ENCODE peak calls at places on chromosome 14, in seven cellular contexts. O, P, J, A, G, Y and R are unnamed samples.

GRCh38 chr14:79369359-79370332 is 841.7 kb downstream of the DIO2 start:
- DNase-seq in A (peak; percentile 99), Y (no peak), O (no peak), J (peak; percentile 12), P (peak; percentile 35), G (no peak), R (peak; percentile 97)

GRCh38 chr14:105944632-105945610 is 418.5 kb downstream of the TMEM121 start:
- DNase-seq in Y (peak; percentile 34), G (peak; percentile 81), O (peak; percentile 80), A (no peak), P (peak; percentile 38), J (peak; percentile 60), R (no peak)

GRCh38 chr14:58258156-58258555 is 13.5 kb downstream of the PSMA3 start:
- DNase-seq in J (no peak), O (no peak), P (no peak), Y (no peak), G (no peak), A (no peak), R (no peak)

GRCh38 chr14:30355431-30355913 is 203.5 kb upstream of the G2E3 start:
- DNase-seq in O (no peak), J (no peak), A (peak; percentile 42), Y (no peak), P (no peak), G (no peak), R (no peak)

GRCh38 chr14:63862163-63862562 is 9.4 kb downstream of the SYNE2 start:
- DNase-seq in O (no peak), G (no peak), Y (no peak), J (no peak), P (no peak), A (no peak), R (no peak)

GRCh38 chr14:27730204-27730603 is 1036.4 kb upstream of the FOXG1 start:
- DNase-seq in Y (no peak), G (no peak), J (no peak), A (no peak), O (no peak), P (no peak), R (no peak)

GRCh38 chr14:102481371-102481770 is 28.2 kb downstream of the ANKRD9 start:
- DNase-seq in Y (no peak), G (no peak), O (no peak), A (no peak), P (no peak), J (no peak), R (no peak)

GRCh38 chr14:66099451-66099850 is 386.7 kb upstream of the CCDC196 start:
- DNase-seq in J (no peak), A (no peak), P (no peak), O (no peak), Y (no peak), G (no peak), R (no peak)

GRCh38 chr14:73265721-73266046 is 28.4 kb downstream of the PAPLN start:
- DNase-seq in G (no peak), A (no peak), J (no peak), O (no peak), Y (no peak), P (no peak), R (no peak)

GRCh38 chr14:74955229-74955999 is at the start of gene PGF:
- DNase-seq in J (peak; percentile 71), Y (peak; percentile 7), G (peak; percentile 88), O (peak; percentile 29), P (peak; percentile 50), A (peak; percentile 25), R (peak; percentile 70)

GRCh38 chr14:95134304-95134933 is 22.9 kb downstream of the DICER1 start:
- DNase-seq in O (no peak), A (no peak), Y (no peak), G (no peak), P (no peak), J (no peak), R (peak; percentile 80)

GRCh38 chr14:99575043-99576023 is 28.7 kb downstream of the CCDC85C start:
- DNase-seq in Y (no peak), J (peak; percentile 66), P (peak; percentile 58), G (no peak), A (peak; percentile 53), O (no peak), R (no peak)
- H3K4me1 ChIP-seq in Y (peaks cover 61% of the 10 kb centered on the region), J (peaks cover 99% of the 10 kb centered on the region), P (peaks cover 100% of the 10 kb centered on the region), G (peaks cover 89% of the 10 kb centered on the region), A (peaks cover 49% of the 10 kb centered on the region), O (no peaks in the 10 kb centered on the region), R (peaks cover 86% of the 10 kb centered on the region)

DNA sequence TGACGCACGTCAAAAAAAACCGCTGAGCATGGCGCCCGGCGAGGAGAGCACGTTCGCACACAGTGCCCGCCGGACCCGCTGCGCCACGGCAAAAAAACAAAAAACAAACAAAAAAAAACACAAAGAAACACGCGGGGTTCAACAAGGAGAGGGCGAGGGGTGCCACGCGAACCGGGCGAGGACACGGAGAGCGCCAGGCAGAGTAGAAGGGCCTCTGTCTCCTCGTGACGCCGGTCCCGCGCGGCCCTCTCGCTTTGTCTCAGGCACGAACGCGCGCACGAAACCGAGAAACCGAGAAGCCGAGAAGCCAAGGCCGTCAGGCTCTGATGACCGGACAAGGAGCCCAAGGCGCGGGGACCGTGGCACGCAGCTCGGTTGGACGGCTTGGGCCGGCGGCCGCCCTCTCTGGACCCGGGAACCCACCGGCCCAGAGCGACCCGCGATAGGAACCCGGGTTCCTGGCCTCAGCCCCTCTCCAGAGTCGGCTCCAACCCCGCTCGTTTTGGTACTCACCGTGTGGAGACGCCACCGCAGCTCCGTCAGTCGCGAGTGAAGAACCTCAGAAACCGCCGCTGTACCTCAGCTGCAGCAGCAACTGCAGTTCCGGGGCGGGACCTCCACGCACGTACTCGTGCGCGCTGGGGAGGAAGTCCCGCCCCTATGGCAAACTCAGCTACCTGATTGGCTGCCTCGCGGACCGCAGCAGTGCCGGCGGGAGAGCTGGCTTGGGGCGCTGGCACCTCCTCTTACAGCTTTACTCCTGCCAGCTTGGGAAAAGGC is at the start of the genes DDX24 and IFI27L1:
- DNase-seq in A (peak; percentile 92), Y (peak; percentile 78), J (peak; percentile 98), G (peak; percentile 98), P (peak; percentile 95), O (peak; percentile 98), R (peak; percentile 93)
- H3K4me1 ChIP-seq in A (peaks cover 11% of the 10 kb centered on the region), Y (peaks cover 9% of the 10 kb centered on the region), J (peaks cover 50% of the 10 kb centered on the region), G (peaks cover 51% of the 10 kb centered on the region), P (peaks cover 14% of the 10 kb centered on the region), O (peaks cover 38% of the 10 kb centered on the region), R (peaks cover 5% of the 10 kb centered on the region)

GRCh38 chr14:53908416-53908815 is 48.2 kb downstream of the BMP4 start:
- DNase-seq in Y (no peak), J (no peak), P (no peak), O (no peak), A (no peak), G (no peak), R (no peak)
- H3K4me1 ChIP-seq in Y (no peaks in the 10 kb centered on the region), J (no peaks in the 10 kb centered on the region), P (no peaks in the 10 kb centered on the region), O (no peaks in the 10 kb centered on the region), A (no peaks in the 10 kb centered on the region), G (no peaks in the 10 kb centered on the region), R (no peaks in the 10 kb centered on the region)

DNA sequence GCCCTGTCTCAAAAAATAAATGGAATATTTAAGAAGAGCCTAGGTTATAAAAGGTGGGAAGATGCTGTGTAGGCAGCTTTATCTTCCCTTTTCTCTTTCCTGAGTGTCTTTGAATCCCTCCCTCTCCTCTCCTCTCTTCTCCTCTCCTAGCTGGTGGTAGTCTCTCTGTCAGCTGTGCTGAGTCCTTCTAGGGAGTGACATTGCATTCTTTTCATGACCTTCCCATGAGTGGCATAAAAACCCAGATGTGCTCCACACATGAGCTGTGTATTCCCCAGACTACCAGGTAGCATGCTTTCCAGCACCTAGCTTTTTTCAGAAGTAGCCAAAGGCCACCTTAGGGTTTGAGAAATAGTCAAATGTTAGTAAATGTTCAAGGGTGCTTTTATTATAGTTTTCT is 23.6 kb downstream of the SAMD4A start:
- DNase-seq in P (no peak), O (no peak), J (no peak), Y (no peak), G (no peak), A (no peak), R (no peak)
- H3K4me1 ChIP-seq in P (peaks cover 18% of the 10 kb centered on the region), O (no peaks in the 10 kb centered on the region), J (no peaks in the 10 kb centered on the region), Y (no peaks in the 10 kb centered on the region), G (peaks cover 37% of the 10 kb centered on the region), A (peaks cover 23% of the 10 kb centered on the region), R (peaks cover 13% of the 10 kb centered on the region)

GRCh38 chr14:92519246-92520101 is 5.9 kb downstream of the RIN3 start:
- DNase-seq in O (no peak), J (no peak), A (no peak), P (no peak), G (no peak), Y (no peak), R (no peak)

GRCh38 chr14:92516344-92516965 is 2.9 kb downstream of the RIN3 start:
- DNase-seq in A (no peak), P (no peak), J (no peak), G (no peak), O (no peak), Y (no peak), R (no peak)

GRCh38 chr14:92515510-92516343 is 2.1 kb downstream of the RIN3 start:
- DNase-seq in G (no peak), Y (no peak), P (no peak), J (no peak), O (no peak), A (no peak), R (no peak)

GRCh38 chr14:92516966-92517350 is 3.4 kb downstream of the RIN3 start:
- DNase-seq in A (no peak), O (no peak), J (no peak), P (no peak), Y (no peak), G (no peak), R (no peak)

DNA sequence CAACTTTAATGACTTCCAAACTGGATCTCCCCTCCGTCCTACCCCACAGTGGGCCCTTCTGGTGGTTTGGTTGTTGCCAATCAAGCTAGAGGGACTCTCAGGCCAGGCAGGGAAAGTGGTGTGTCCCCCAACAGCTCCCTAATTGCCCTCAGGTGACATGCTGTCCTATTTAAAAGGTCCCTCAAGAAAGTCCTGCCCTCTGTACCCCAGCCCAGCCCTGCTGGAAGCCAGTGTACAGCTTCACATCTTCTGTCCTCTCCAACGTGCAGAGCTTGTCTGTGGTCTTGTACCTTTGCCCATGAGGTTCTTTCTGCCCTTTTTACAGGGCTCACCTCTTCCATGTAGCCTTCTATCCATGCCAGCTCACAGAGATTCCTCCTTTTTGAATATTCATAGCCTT is 4.2 kb downstream of the RIN3 start:
- DNase-seq in A (no peak), O (no peak), J (no peak), G (no peak), P (no peak), Y (no peak), R (no peak)
- H3K4me1 ChIP-seq in A (peaks cover 2% of the 10 kb centered on the region), O (peaks cover 74% of the 10 kb centered on the region), J (peaks cover 13% of the 10 kb centered on the region), G (peaks cover 44% of the 10 kb centered on the region), P (peaks cover 15% of the 10 kb centered on the region), Y (peaks cover 8% of the 10 kb centered on the region), R (peaks cover 16% of the 10 kb centered on the region)

DNA sequence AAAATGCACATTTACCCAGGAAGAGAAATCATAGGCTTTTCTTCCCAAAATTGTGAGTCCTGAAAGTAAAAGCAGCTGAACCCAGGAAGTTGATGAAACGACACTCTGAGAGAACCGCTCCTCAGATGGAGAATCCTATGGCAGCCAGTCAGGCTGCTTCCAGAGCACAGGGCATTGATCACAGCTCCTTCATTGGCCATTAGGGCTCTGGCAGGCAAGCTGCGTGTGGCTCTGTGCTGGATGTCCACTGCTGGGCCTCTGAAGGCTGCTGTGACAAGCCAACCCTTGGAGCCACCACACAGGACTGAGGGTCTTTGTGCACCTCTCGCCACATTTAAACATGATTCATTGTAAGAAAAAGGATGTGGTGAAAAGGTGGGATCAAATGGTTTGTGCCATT is 89.4 kb downstream of the EXOC5 start:
- DNase-seq in O (no peak), J (no peak), G (no peak), P (no peak), A (no peak), Y (no peak), R (no peak)
- H3K4me1 ChIP-seq in O (no peaks in the 10 kb centered on the region), J (no peaks in the 10 kb centered on the region), G (no peaks in the 10 kb centered on the region), P (no peaks in the 10 kb centered on the region), A (no peaks in the 10 kb centered on the region), Y (no peaks in the 10 kb centered on the region), R (peaks cover 4% of the 10 kb centered on the region)